ENCODE peak calls at places on chromosomes 6 and 20, in seven cellular contexts. A, Q, H, Y, L, D and R are unnamed samples.
A peak's percentile ranks its signal among the peaks of the same experiment; 100 is the strongest.

GRCh38 chr20:23159923-23160445 is 73.9 kb upstream of the CD93 start:
- ATAC-seq in A (no peak), Q (no peak), H (no peak), Y (no peak), L (no peak), D (no peak), R (peak; percentile 10)

GRCh38 chr6:37077459-37078296 is 72.2 kb downstream of the FGD2 start:
- ATAC-seq in A (peak; percentile 40), Q (no peak), H (no peak), Y (peak; percentile 81), L (no peak), D (no peak), R (peak; percentile 66)

GRCh38 chr6:13593103-13593502 is 18.7 kb downstream of the SIRT5 start:
- ATAC-seq in A (no peak), Q (no peak), H (no peak), Y (no peak), L (no peak), D (no peak), R (no peak)

GRCh38 chr6:150176659-150177058 is 33.8 kb downstream of the PPP1R14C start:
- ATAC-seq in A (no peak), Q (no peak), H (no peak), Y (peak; percentile 50), L (no peak), D (no peak), R (peak; percentile 74)

GRCh38 chr6:158560787-158561246 is 926 bp downstream of the TMEM181 start:
- ATAC-seq in A (no peak), Q (no peak), H (peak; percentile 47), Y (peak; percentile 58), L (no peak), D (peak; percentile 12), R (peak; percentile 49)

GRCh38 chr6:112286010-112286409 is 31.6 kb upstream of the LAMA4 start:
- ATAC-seq in A (peak; percentile 94), Q (no peak), H (no peak), Y (no peak), L (peak; percentile 79), D (peak; percentile 89), R (no peak)

GRCh38 chr6:129593233-129593564 is 116.8 kb downstream of the ARHGAP18 start:
- ATAC-seq in A (peak; percentile 30), Q (no peak), H (peak; percentile 84), Y (no peak), L (no peak), D (no peak), R (no peak)

GRCh38 chr6:15363523-15364400 is 117.9 kb downstream of the JARID2 start:
- ATAC-seq in A (peak; percentile 77), Q (no peak), H (no peak), Y (peak; percentile 41), L (no peak), D (no peak), R (no peak)

GRCh38 chr6:16265351-16266341 is 27.3 kb downstream of the GMPR start:
- ATAC-seq in A (peak; percentile 69), Q (no peak), H (no peak), Y (no peak), L (no peak), D (no peak), R (no peak)

GRCh38 chr6:108163267-108163643 is 2.6 kb upstream of the NR2E1 start:
- ATAC-seq in A (peak; percentile 50), Q (peak; percentile 68), H (no peak), Y (peak; percentile 22), L (no peak), D (no peak), R (peak; percentile 70)

GRCh38 chr20:20237093-20237959 is 130.6 kb upstream of the INSM1 start:
- ATAC-seq in A (peak; percentile 59), Q (peak; percentile 78), H (peak; percentile 91), Y (peak; percentile 82), L (no peak), D (no peak), R (peak; percentile 57)

GRCh38 chr20:48826883-48827771 is 672 bp downstream of the PREX1 start:
- ATAC-seq in A (peak; percentile 0), Q (peak; percentile 52), H (no peak), Y (no peak), L (peak; percentile 17), D (peak; percentile 16), R (peak; percentile 9)

GRCh38 chr20:41655966-41656685 is 37.9 kb upstream of the CHD6 start:
- ATAC-seq in A (no peak), Q (no peak), H (no peak), Y (no peak), L (no peak), D (no peak), R (no peak)

GRCh38 chr6:110394409-110394808 is 21.0 kb downstream of the DDO start:
- ATAC-seq in A (no peak), Q (no peak), H (no peak), Y (no peak), L (no peak), D (no peak), R (no peak)

GRCh38 chr6:165519316-165519715 is 143.7 kb downstream of the PDE10A start:
- ATAC-seq in A (no peak), Q (no peak), H (no peak), Y (no peak), L (no peak), D (no peak), R (no peak)

GRCh38 chr6:10681795-10682194 is 12.6 kb downstream of the C6orf52 start:
- ATAC-seq in A (no peak), Q (no peak), H (no peak), Y (no peak), L (no peak), D (no peak), R (no peak)

GRCh38 chr6:11009353-11009752 is 34.8 kb downstream of the ELOVL2 start:
- ATAC-seq in A (no peak), Q (no peak), H (no peak), Y (no peak), L (no peak), D (no peak), R (no peak)

GRCh38 chr20:50519036-50519780 is 9.0 kb downstream of the PTPN1 start:
- ATAC-seq in A (peak; percentile 57), Q (no peak), H (no peak), Y (peak; percentile 45), L (peak; percentile 84), D (peak; percentile 46), R (no peak)

GRCh38 chr6:139981810-139982550 is 607.5 kb upstream of the CITED2 start:
- ATAC-seq in A (no peak), Q (peak; percentile 48), H (peak; percentile 32), Y (peak; percentile 86), L (peak; percentile 52), D (no peak), R (no peak)

GRCh38 chr20:39941235-39941634 is 747.8 kb downstream of the MAFB start:
- ATAC-seq in A (no peak), Q (no peak), H (no peak), Y (no peak), L (no peak), D (no peak), R (no peak)

GRCh38 chr20:10556519-10557083 is 117.2 kb downstream of the JAG1 start:
- ATAC-seq in A (no peak), Q (no peak), H (no peak), Y (peak; percentile 43), L (no peak), D (no peak), R (peak; percentile 56)

GRCh38 chr6:1896897-1897296 is 287.2 kb downstream of the FOXC1 start:
- ATAC-seq in A (no peak), Q (no peak), H (no peak), Y (no peak), L (no peak), D (no peak), R (peak; percentile 66)

GRCh38 chr20:8933391-8933807 is 135.5 kb upstream of the PLCB4 start:
- ATAC-seq in A (no peak), Q (no peak), H (no peak), Y (no peak), L (no peak), D (no peak), R (no peak)

GRCh38 chr6:45736134-45736533 is 279.5 kb downstream of the CLIC5 start:
- ATAC-seq in A (peak; percentile 85), Q (no peak), H (no peak), Y (no peak), L (no peak), D (no peak), R (no peak)

GRCh38 chr6:133890941-133891813 is 2.3 kb downstream of the TCF21 start:
- ATAC-seq in A (peak; percentile 55), Q (peak; percentile 91), H (peak; percentile 62), Y (peak; percentile 10), L (peak; percentile 31), D (peak; percentile 70), R (no peak)

GRCh38 chr20:17741220-17741619 is 41.5 kb downstream of the BANF2 start:
- ATAC-seq in A (no peak), Q (no peak), H (no peak), Y (peak; percentile 93), L (no peak), D (no peak), R (no peak)

GRCh38 chr6:26403888-26404287 is 1.8 kb downstream of the BTN3A1 start:
- ATAC-seq in A (no peak), Q (no peak), H (no peak), Y (no peak), L (no peak), D (no peak), R (no peak)

GRCh38 chr6:40400738-40401137 is 186.4 kb downstream of the LRFN2 start:
- ATAC-seq in A (no peak), Q (no peak), H (no peak), Y (no peak), L (no peak), D (no peak), R (no peak)

GRCh38 chr20:15867017-15867416 is 706.2 kb downstream of the KIF16B start:
- ATAC-seq in A (no peak), Q (no peak), H (no peak), Y (no peak), L (no peak), D (no peak), R (no peak)

GRCh38 chr6:7006536-7007191 is 101.1 kb upstream of the RREB1 start:
- ATAC-seq in A (peak; percentile 82), Q (no peak), H (no peak), Y (no peak), L (no peak), D (no peak), R (no peak)

GRCh38 chr6:161228911-161229591 is 44.8 kb downstream of the AGPAT4 start:
- ATAC-seq in A (peak; percentile 69), Q (no peak), H (no peak), Y (peak; percentile 68), L (no peak), D (no peak), R (peak; percentile 83)

GRCh38 chr6:43103253-43103876 is 27.3 kb downstream of the PTK7 start:
- ATAC-seq in A (no peak), Q (no peak), H (no peak), Y (no peak), L (no peak), D (no peak), R (peak; percentile 52)